ENCODE peak calls at places on chromosome 3, in four cellular contexts. S is cardiac fibroblast; E is GM12865; Z is effector memory CD4-positive, alpha-beta T cell. X is an unnamed sample.

GRCh38 chr3:157460253-157460652 is 23.6 kb downstream of the PTX3 start:
- DNase-seq in S (peak), Z (no peak), E (no peak), X (no peak)

GRCh38 chr3:123632161-123632655 is 47.4 kb upstream of the HACD2 start:
- DNase-seq in E (no peak), Z (no peak), S (no peak), X (no peak)

GRCh38 chr3:141659821-141660597 is 78.1 kb upstream of the RNF7 start:
- DNase-seq in S (peak), E (no peak), Z (no peak), X (no peak)

GRCh38 chr3:184380627-184381260 is 890 bp downstream of the CHRD start:
- DNase-seq in E (no peak), S (no peak), Z (no peak), X (no peak)

GRCh38 chr3:30775070-30775469 is 119.4 kb downstream of the GADL1 start:
- DNase-seq in E (no peak), S (no peak), Z (no peak), X (no peak)

GRCh38 chr3:98777801-98778220 is 14.7 kb downstream of the ST3GAL6 start:
- DNase-seq in S (peak), Z (no peak), E (no peak), X (no peak)

GRCh38 chr3:67647390-67647878 is 7.0 kb downstream of the SUCLG2 start:
- DNase-seq in S (peak), Z (no peak), E (no peak), X (no peak)

GRCh38 chr3:187318819-187319616 is 27.5 kb upstream of the MASP1 start:
- DNase-seq in Z (peak), E (peak), S (peak), X (peak)

GRCh38 chr3:150469031-150469930 is 61.2 kb downstream of the TSC22D2 start:
- DNase-seq in S (peak), E (no peak), Z (no peak), X (no peak)

GRCh38 chr3:140602781-140603180 is 75.1 kb upstream of the TRIM42 start:
- DNase-seq in S (no peak), E (no peak), Z (no peak), X (no peak)

GRCh38 chr3:105867690-105868449 is 942 bp downstream of the CBLB start:
- DNase-seq in S (peak), E (no peak), Z (no peak), X (no peak)

GRCh38 chr3:191523099-191523498 is 62.1 kb downstream of the PYDC2 start:
- DNase-seq in E (no peak), S (no peak), Z (no peak), X (no peak)

GRCh38 chr3:181913254-181913653 is 201.5 kb downstream of the SOX2 start:
- DNase-seq in E (no peak), Z (no peak), S (no peak), X (no peak)

GRCh38 chr3:11565932-11566331 is 77.8 kb downstream of the VGLL4 start:
- DNase-seq in E (no peak), S (no peak), Z (no peak), X (no peak)

GRCh38 chr3:34571714-34572113 is 773.3 kb downstream of the PDCD6IP start:
- DNase-seq in Z (no peak), S (no peak), E (no peak), X (no peak)

GRCh38 chr3:34567266-34567665 is 768.8 kb downstream of the PDCD6IP start:
- DNase-seq in E (no peak), Z (no peak), S (no peak), X (no peak)

GRCh38 chr3:34569437-34569836 is 771.0 kb downstream of the PDCD6IP start:
- DNase-seq in S (no peak), Z (no peak), E (no peak), X (no peak)

GRCh38 chr3:34568766-34569165 is 770.3 kb downstream of the PDCD6IP start:
- DNase-seq in E (no peak), Z (no peak), S (no peak), X (no peak)

DNA sequence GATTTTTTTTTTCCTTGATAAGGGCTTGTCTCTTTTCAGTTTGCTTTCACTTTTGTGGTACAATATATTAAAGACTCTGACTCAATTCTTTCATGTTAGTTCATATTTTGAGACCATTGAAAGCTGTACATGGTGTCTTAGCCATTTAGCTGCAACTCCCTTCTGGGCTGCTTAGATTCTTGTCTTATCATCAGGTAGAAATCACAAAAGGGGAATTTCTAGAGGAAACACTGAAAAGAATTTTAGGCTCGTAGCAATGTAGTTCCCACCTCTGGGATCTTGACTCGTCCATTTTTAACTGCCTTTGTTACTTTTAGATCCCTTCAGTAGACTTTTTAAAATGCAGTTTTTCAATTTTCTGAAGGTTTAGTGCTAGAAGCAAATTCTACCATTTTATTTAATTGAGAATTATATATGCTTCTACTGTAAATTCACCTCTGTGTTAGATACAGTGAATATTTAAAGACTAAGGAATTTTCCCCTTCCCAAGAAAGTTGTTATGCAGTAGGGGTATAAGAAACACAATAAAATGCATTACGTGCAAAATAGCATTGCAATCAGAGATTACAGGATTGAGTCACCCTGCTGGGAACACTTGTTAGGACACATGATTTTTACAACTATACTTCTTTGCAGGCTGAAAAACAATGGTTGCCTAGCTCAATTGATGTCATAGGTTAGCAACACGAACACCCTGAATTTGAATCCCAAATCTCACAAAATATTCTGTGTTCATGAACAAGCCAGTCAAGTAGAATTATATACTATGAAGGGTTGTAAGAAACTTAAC is 772.7 kb downstream of the PDCD6IP start:
- DNase-seq in E (no peak), Z (no peak), S (peak), X (no peak)
- H3K4me3 ChIP-seq in E (no peak), Z (no peak), S (no peak), X (no peak)

GRCh38 chr3:52197842-52198625 is at the start of gene ALAS1:
- DNase-seq in E (peak), Z (peak), S (peak), X (peak)

GRCh38 chr3:52195823-52196331 is 2.1 kb upstream of the ALAS1 start:
- DNase-seq in S (peak), E (no peak), Z (no peak), X (no peak)

GRCh38 chr3:52197499-52197841 is 490 bp upstream of the ALAS1 start:
- DNase-seq in E (no peak), S (no peak), Z (no peak), X (no peak)

GRCh38 chr3:52195297-52195597 is 2.7 kb upstream of the ALAS1 start:
- DNase-seq in E (no peak), S (no peak), Z (no peak), X (no peak)

DNA sequence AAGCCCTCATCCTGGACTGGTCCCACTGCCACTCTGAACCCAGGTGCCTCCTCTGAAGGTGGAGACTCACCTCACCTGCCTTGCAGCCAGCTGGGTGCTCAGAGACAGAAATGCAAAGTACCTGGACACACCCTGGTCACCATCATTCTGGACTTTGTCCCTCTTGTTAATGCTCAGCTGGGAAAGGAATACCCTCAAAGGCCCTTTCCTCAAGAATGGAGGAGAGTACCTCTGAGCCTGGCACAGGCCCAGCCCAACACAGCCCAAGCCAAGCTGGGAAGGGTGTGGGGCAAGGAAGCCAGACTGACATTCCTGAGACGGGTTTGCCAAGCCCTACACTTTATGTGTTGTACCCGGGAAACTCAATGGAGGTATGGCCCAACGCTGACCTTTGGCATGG is 983 bp upstream of the ALAS1 start:
- DNase-seq in Z (no peak), S (no peak), E (no peak), X (no peak)
- H3K4me3 ChIP-seq in Z (no peak), S (no peak), E (no peak), X (no peak)

DNA sequence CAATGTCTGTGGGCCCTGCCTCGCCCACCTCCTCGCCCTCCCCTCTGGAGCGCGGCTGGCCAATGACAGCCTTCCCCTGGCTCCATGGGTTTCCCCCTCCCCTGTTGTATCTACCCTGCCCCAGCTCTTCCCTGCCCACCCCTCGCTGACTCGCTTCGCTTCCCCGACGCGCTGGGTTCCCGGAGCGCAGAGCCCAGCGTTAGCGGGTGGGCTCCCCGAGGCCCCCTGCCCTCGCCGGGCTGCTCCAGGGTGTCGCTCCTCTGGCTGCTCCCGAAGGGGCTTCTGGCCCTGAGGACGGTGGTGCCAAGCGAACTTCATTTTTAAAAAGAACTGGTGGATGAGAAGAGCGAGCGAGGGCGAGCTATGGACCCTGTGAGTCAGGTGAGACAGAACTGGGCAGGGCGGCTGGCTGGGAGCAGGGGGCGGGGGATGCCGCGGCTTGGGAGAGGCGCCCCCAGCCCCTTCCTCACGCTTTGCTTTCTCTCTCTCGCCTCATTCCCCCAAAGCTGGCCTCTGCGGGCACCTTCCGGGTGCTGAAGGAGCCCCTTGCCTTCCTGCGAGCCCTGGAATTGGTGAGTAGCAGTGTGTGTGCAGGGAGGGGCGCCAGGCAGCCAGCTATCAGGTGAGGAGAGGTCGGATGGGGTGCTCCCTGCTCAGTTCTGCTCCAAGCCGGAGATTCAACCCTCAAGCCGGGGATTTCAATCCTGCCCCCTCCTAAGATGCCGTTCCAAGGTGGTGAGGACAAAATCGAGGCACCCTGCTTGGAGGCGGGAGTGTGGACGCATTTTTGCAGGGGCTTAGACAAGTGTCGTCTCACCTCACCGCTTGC is at the start of gene SYNPR:
- DNase-seq in E (no peak), Z (no peak), S (no peak), X (no peak)
- H3K4me3 ChIP-seq in E (no peak), Z (no peak), S (no peak), X (no peak)

GRCh38 chr3:139514741-139515140 is 24.8 kb downstream of the RBP1 start:
- DNase-seq in S (no peak), Z (no peak), E (no peak), X (no peak)
- H3K4me3 ChIP-seq in S (no peak), Z (no peak), E (no peak), X (no peak)

GRCh38 chr3:114299925-114300624 is 6.2 kb downstream of the TIGIT start:
- DNase-seq in E (peak), Z (no peak), S (no peak), X (no peak)
- H3K4me3 ChIP-seq in E (no peak), Z (no peak), S (no peak), X (no peak)

GRCh38 chr3:160869825-160870224 is 113.8 kb downstream of the PPM1L start:
- DNase-seq in S (no peak), Z (no peak), E (no peak), X (no peak)

DNA sequence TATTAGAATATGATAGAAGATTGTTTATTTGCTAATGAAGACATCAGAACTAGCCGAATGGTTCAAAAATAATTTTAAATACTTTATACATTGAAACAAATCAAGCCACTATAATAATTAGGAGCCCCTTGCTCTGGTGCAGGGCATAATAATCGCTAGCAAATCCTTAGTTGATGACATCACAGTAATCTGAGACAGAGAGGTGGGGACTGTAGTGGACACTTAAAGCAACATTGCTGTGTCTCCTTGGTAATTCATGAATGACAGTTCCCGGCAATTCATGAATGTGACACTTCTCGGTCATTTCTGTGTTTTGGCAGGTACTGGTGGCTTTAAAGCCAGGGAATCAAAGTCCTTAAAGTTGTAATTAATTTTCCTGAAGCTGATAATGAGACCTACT is 114.3 kb downstream of the PPM1L start:
- DNase-seq in S (no peak), E (no peak), Z (no peak), X (no peak)
- H3K4me3 ChIP-seq in S (no peak), E (no peak), Z (no peak), X (no peak)

GRCh38 chr3:55075846-55076245 is 148.0 kb upstream of the LRTM1 start:
- DNase-seq in Z (no peak), S (peak), E (no peak), X (no peak)
- H3K4me3 ChIP-seq in Z (no peak), S (no peak), E (no peak), X (no peak)

GRCh38 chr3:139541156-139541897 is 1.8 kb upstream of the RBP1 start:
- DNase-seq in Z (no peak), S (no peak), E (no peak), X (no peak)

GRCh38 chr3:139541898-139542288 is 2.4 kb upstream of the RBP1 start:
- DNase-seq in E (no peak), S (no peak), Z (no peak), X (no peak)

GRCh38 chr3:139538733-139539132 is 809 bp downstream of the RBP1 start:
- DNase-seq in Z (no peak), S (peak), E (no peak), X (no peak)

GRCh38 chr3:139537795-139538538 is 1.6 kb downstream of the RBP1 start:
- DNase-seq in Z (no peak), E (peak), S (no peak), X (no peak)

GRCh38 chr3:139540686-139541085 is 1.1 kb upstream of the RBP1 start:
- DNase-seq in Z (no peak), E (no peak), S (no peak), X (peak)
- H3K4me3 ChIP-seq in Z (no peak), E (no peak), S (no peak), X (no peak)

X was measured in Jurkat, Clone E6-1.